ENCODE peak calls at places on chromosomes 13 and 19, in nine cellular contexts. N is body of pancreas, U is cardiac muscle cell, T is HepG2, P is stomach, M is heart right ventricle, C is esophagus muscularis mucosa, Z is tibial nerve, R is fibroblast of lung. O is an unnamed sample. For H3K27me3, the result is how much of the 10 kb centered on the place peaks cover.

GRCh38 chr13:99313473-99313872 is 6.3 kb upstream of the GPR183 start:
- DNase-seq in R (no peak), M (no peak), Z (no peak), P (no peak), N (no peak), U (peak), T (no peak), C (no peak), O (no peak)

GRCh38 chr13:94112227-94112626 is 367.3 kb downstream of the DCT start:
- DNase-seq in U (peak), M (peak), T (peak), R (peak), N (peak), C (no peak), P (no peak), Z (peak), O (no peak)

GRCh38 chr13:45333973-45334922 is 6.7 kb downstream of the TPT1 start:
- DNase-seq in N (no peak), Z (no peak), T (no peak), C (no peak), M (no peak), U (peak), P (no peak), R (no peak), O (no peak)

GRCh38 chr13:31018511-31018910 is 86.1 kb downstream of the TEX26 start:
- DNase-seq in Z (no peak), U (no peak), N (no peak), R (no peak), P (no peak), M (no peak), C (no peak), T (no peak), O (no peak)

GRCh38 chr13:97106323-97106722 is 112.0 kb upstream of the OXGR1 start:
- DNase-seq in R (no peak), Z (no peak), C (peak), M (no peak), P (no peak), U (no peak), N (no peak), T (no peak), O (no peak)

GRCh38 chr19:43790587-43790986 is 9.8 kb upstream of the KCNN4 start:
- DNase-seq in T (no peak), N (no peak), U (no peak), Z (no peak), M (no peak), R (no peak), P (no peak), C (no peak), O (no peak)

GRCh38 chr13:109773276-109773675 is 13.1 kb downstream of the IRS2 start:
- DNase-seq in U (no peak), N (no peak), P (no peak), C (peak), R (no peak), T (no peak), M (no peak), Z (no peak), O (no peak)

GRCh38 chr13:80877209-80877943 is 536.5 kb upstream of the SPRY2 start:
- DNase-seq in C (no peak), U (no peak), M (no peak), R (peak), P (no peak), T (no peak), N (no peak), Z (no peak), O (no peak)

GRCh38 chr19:50777830-50778303 is 7.6 kb downstream of the GPR32 start:
- DNase-seq in C (no peak), M (no peak), R (no peak), Z (no peak), N (no peak), T (no peak), U (peak), P (no peak), O (no peak)

GRCh38 chr19:54084410-54084809 is 3.2 kb upstream of the TARM1 start:
- DNase-seq in P (no peak), Z (no peak), U (no peak), M (no peak), R (no peak), T (no peak), N (no peak), C (no peak), O (no peak)

GRCh38 chr13:101875091-101875490 is 422.6 kb downstream of the ITGBL1 start:
- DNase-seq in N (no peak), T (no peak), U (no peak), C (no peak), R (no peak), P (no peak), Z (no peak), M (no peak), O (no peak)

GRCh38 chr13:32811297-32811800 is 204.9 kb upstream of the KL start:
- DNase-seq in C (peak), R (no peak), U (no peak), N (no peak), M (no peak), T (no peak), Z (no peak), P (no peak), O (no peak)

GRCh38 chr19:940591-941291 is 14.9 kb downstream of the ARID3A start:
- DNase-seq in C (no peak), R (peak), Z (peak), N (peak), P (peak), T (no peak), M (no peak), U (no peak), O (peak)
- H3K4me3 ChIP-seq in C (peak), R (peak), Z (peak), N (no peak), P (peak), T (no peak), M (peak), U (no peak), O (peak)

DNA sequence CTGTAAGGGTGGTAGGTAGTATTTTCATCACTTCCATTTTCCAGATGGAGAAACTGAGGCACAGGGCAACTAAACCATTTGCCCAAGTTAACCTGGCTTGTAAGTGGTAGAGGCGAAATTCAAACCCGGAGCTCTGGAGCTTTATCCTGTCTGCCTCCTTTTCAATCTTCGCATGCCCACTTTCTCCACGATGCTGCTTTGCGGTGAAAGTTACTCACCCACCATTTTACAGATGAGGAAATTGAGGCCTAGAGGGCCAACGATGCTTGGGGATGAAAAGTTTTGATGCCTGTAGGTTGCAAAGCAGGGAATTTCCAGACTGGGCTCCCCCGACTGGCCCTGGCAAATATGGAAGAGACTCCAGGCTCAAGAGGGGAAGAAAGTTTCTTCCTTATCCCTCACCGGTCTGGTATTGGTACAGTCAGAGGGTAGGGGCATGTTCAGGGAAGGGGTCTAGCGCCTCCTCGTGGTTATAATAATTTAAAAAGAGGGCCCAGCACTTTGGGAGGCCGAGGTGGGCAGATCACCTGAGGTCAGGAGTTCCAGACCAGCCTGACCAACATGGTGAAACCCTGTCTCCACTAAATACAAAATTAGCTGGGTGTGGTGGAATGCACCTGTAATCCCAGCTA is 1.9 kb upstream of the SH2D3A start:
- DNase-seq in U (peak), P (no peak), R (peak), C (no peak), N (no peak), M (no peak), Z (no peak), T (no peak), O (no peak)
- TF ChIP-seq CTCF in U (peak), P (no peak), R (peak), C (peak), N (peak), M (no peak), Z (peak), T (peak), O (no peak)

GRCh38 chr19:47026889-47027288 is 7.3 kb downstream of the NPAS1 start:
- DNase-seq in N (no peak), P (no peak), Z (no peak), M (no peak), U (no peak), T (no peak), R (no peak), C (no peak), O (no peak)

GRCh38 chr19:47027586-47028371 is 8.1 kb downstream of the NPAS1 start:
- DNase-seq in T (no peak), U (no peak), P (no peak), R (no peak), C (no peak), M (no peak), N (no peak), Z (no peak), O (no peak)

GRCh38 chr19:47024502-47024901 is 4.9 kb downstream of the NPAS1 start:
- DNase-seq in U (no peak), C (no peak), N (no peak), Z (no peak), R (no peak), T (no peak), M (no peak), P (no peak), O (no peak)

GRCh38 chr19:47028372-47028672 is 8.7 kb downstream of the NPAS1 start:
- DNase-seq in N (no peak), U (no peak), Z (no peak), P (no peak), T (no peak), R (no peak), C (no peak), M (no peak), O (no peak)

GRCh38 chr19:47026156-47026555 is 6.5 kb downstream of the NPAS1 start:
- DNase-seq in M (no peak), P (no peak), R (no peak), C (no peak), T (no peak), Z (no peak), U (no peak), N (no peak), O (no peak)
- H3K27me3 ChIP-seq in M (under half), P (half or more), R (under half), C (under half), T (under half), Z (half or more), U (half or more), N (under half), O (under half)

GRCh38 chr19:49688531-49689132 is 762 bp upstream of the ADM5 start:
- DNase-seq in P (no peak), T (no peak), Z (no peak), M (no peak), R (no peak), U (no peak), N (no peak), C (no peak), O (no peak)
- H3K4me3 ChIP-seq in P (no peak), T (no peak), Z (no peak), M (peak), R (no peak), U (no peak), N (no peak), C (peak), O (peak)

DNA sequence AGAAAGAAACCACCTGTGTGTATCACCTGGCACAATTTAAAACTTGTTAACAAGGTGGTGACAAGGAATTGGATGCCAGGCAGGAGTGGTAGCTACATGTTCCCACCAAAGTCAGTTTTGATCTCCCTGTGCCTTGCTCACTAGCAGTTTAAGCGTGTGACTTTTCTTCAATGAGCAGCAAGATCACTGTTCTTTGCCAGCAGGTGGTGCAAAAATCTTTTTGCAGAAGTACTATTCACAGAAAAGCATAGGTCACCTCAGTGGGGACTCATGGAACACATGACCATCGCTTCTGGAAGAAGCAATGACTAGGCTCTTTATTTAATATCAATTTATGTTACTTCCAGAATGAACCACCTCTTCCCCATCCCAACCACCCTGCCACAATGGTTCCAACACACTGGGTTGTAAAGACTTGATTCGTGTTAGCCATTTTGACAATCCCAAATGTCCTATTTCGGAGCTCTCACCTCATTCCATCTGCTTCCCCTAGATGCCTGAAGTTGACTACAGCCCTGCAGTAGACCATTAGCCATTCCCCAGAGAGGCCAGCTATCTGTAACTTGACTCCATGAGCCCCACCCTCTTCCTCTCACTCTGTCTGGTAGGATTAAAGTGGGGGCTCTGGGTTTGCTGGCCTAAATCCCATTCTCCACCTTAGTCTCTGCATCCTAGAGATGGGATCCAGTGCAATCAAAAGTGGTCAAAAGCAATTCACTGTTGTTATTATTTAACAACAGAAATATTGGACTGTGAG is 59.1 kb upstream of the TNFRSF19 start:
- DNase-seq in T (peak), Z (no peak), C (no peak), P (no peak), M (peak), U (peak), N (no peak), R (peak), O (no peak)
- TF ChIP-seq CTCF in T (peak), Z (peak), C (no peak), P (no peak), M (no peak), U (peak), N (no peak), R (no peak), O (peak)

GRCh38 chr19:47729468-47729798 is 15.9 kb upstream of the NOP53 start:
- DNase-seq in M (peak), N (peak), R (peak), T (no peak), U (peak), P (peak), Z (peak), C (no peak), O (no peak)

GRCh38 chr19:47726467-47726866 is 13.2 kb downstream of the EHD2 start:
- DNase-seq in M (no peak), C (no peak), P (no peak), R (peak), T (no peak), Z (no peak), U (peak), N (no peak), O (no peak)

GRCh38 chr19:47729799-47730520 is 15.4 kb upstream of the NOP53 start:
- DNase-seq in M (peak), T (peak), N (peak), Z (peak), P (peak), C (no peak), U (peak), R (no peak), O (peak)

GRCh38 chr19:47730910-47731309 is 14.4 kb upstream of the NOP53 start:
- DNase-seq in N (no peak), R (no peak), T (no peak), U (no peak), M (no peak), P (no peak), Z (no peak), C (no peak), O (no peak)

DNA sequence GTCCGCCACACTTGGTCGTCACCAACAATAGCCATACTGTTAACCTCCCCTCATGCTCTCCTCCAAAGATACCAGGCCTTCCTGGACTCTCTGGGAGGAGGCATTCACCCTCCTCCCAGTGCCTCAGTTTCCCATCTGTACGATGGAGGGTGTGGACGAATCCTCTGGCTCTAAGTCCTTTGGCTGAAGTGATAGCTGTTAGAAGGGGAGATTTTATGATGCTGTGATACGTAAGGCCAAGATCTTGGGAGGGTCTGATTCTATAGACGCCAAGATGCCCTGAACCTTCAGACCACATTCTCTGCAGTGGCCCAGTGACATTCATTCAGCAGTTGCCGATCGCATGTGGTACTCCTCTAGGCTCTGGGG is 14.8 kb upstream of the NOP53 start:
- DNase-seq in Z (no peak), R (no peak), P (no peak), C (no peak), U (no peak), T (no peak), M (no peak), N (no peak), O (no peak)
- H3K27me3 ChIP-seq in Z (under half), R (under half), P (under half), C (under half), U (under half), T (under half), M (under half), N (under half), O (under half)

O was measured in dorsolateral prefrontal cortex.